ENCODE peak calls at places on chromosome 3, in four cellular contexts. C is activated T-cell treated with anti-CD3 and anti-CD28 coated beads for 24 hours, X is osteocyte, Y is hippocampal formation. N is an unnamed sample.

GRCh38 chr3:32451049-32451659 is 51.5 kb downstream of the CMTM6 start:
- DNase-seq in X (no peak), Y (no peak), C (no peak), N (no peak)

GRCh38 chr3:52534281-52535183 is 875 bp upstream of the NT5DC2 start:
- DNase-seq in Y (no peak), C (no peak), X (peak), N (no peak)

GRCh38 chr3:106457278-106458210 is 588.7 kb upstream of the CBLB start:
- DNase-seq in X (no peak), C (peak), Y (peak), N (no peak)

GRCh38 chr3:5347486-5347885 is 160.0 kb downstream of the EDEM1 start:
- DNase-seq in C (no peak), Y (no peak), X (no peak), N (no peak)

GRCh38 chr3:149969110-149969944 is 1.4 kb downstream of the PFN2 start:
- DNase-seq in C (no peak), X (no peak), Y (peak), N (no peak)

GRCh38 chr3:15631426-15632211 is 30.1 kb downstream of the BTD start:
- DNase-seq in C (no peak), X (no peak), Y (no peak), N (no peak)

GRCh38 chr3:55662683-55663082 is 175.6 kb upstream of the WNT5A start:
- DNase-seq in Y (no peak), C (no peak), X (no peak), N (no peak)

GRCh38 chr3:50122071-50122470 is 33.1 kb upstream of the SEMA3F start:
- DNase-seq in Y (no peak), C (no peak), X (no peak), N (no peak)

GRCh38 chr3:106381265-106381942 is 512.6 kb upstream of the CBLB start:
- DNase-seq in X (no peak), Y (no peak), C (no peak), N (no peak)

GRCh38 chr3:146152841-146153240 is 8.1 kb downstream of the PLOD2 start:
- DNase-seq in Y (no peak), X (no peak), C (no peak), N (no peak)

GRCh38 chr3:43883729-43884396 is 193.1 kb downstream of the ABHD5 start:
- DNase-seq in X (no peak), Y (no peak), C (no peak), N (no peak)

GRCh38 chr3:43260412-43260811 is 25.9 kb upstream of the SNRK start:
- DNase-seq in X (no peak), Y (no peak), C (no peak), N (no peak)

GRCh38 chr3:41846850-41847249 is 115.1 kb downstream of the ULK4 start:
- DNase-seq in X (no peak), Y (no peak), C (no peak), N (no peak)

GRCh38 chr3:161890147-161890625 is 393.6 kb downstream of the OTOL1 start:
- DNase-seq in X (no peak), Y (no peak), C (no peak), N (no peak)

GRCh38 chr3:12415014-12415653 is 69.1 kb upstream of the TSEN2 start:
- DNase-seq in C (no peak), X (no peak), Y (no peak), N (no peak)

GRCh38 chr3:160921020-160921635 is 165.1 kb downstream of the PPM1L start:
- DNase-seq in X (no peak), Y (no peak), C (no peak), N (no peak)

GRCh38 chr3:143975549-143976152 is 4.0 kb downstream of the DIPK2A start:
- DNase-seq in C (no peak), X (no peak), Y (peak), N (no peak)

GRCh38 chr3:47163023-47163989 is 607 bp downstream of the SETD2 start:
- DNase-seq in X (peak), Y (no peak), C (peak), N (peak)

GRCh38 chr3:153242900-153243299 is 80.9 kb downstream of the RAP2B start:
- DNase-seq in Y (no peak), C (no peak), X (no peak), N (no peak)

GRCh38 chr3:38153986-38154608 is 11.2 kb upstream of the OXSR1 start:
- DNase-seq in Y (no peak), C (no peak), X (no peak), N (no peak)

GRCh38 chr3:71541313-71541712 is 42.2 kb downstream of the FOXP1 start:
- DNase-seq in X (no peak), C (no peak), Y (no peak), N (no peak)

GRCh38 chr3:133038731-133039398 is 674 bp downstream of the TMEM108 start:
- DNase-seq in C (no peak), Y (no peak), X (no peak), N (no peak)

GRCh38 chr3:79339846-79340245 is 428.0 kb downstream of the ROBO1 start:
- DNase-seq in X (no peak), Y (no peak), C (no peak), N (no peak)

GRCh38 chr3:12897537-12898289 is 56.3 kb upstream of the RPL32 start:
- DNase-seq in C (no peak), X (no peak), Y (no peak), N (no peak)

GRCh38 chr3:50490438-50490970 is 12.9 kb downstream of the CACNA2D2 start:
- DNase-seq in Y (no peak), X (no peak), C (no peak), N (no peak)

GRCh38 chr3:141303481-141304223 is 64.7 kb upstream of the ZBTB38 start:
- DNase-seq in C (peak), Y (peak), X (no peak), N (peak)

GRCh38 chr3:138835177-138835757 is 539 bp upstream of the PIK3CB start:
- DNase-seq in Y (peak), X (no peak), C (no peak), N (no peak)

GRCh38 chr3:34213481-34213880 is 415.1 kb downstream of the PDCD6IP start:
- DNase-seq in Y (no peak), X (no peak), C (no peak), N (no peak)

GRCh38 chr3:117010316-117010715 is 300.7 kb downstream of the TUSC7 start:
- DNase-seq in X (no peak), Y (no peak), C (no peak), N (no peak)